ENCODE peak calls at places on chromosome 16, in seven cellular contexts. M, G, K, V, F, N and D are unnamed samples.

GRCh38 chr16:11759163-11759834 is 16.6 kb upstream of the TXNDC11 start:
- DNase-seq in M (no peak), V (no peak), K (no peak), N (no peak), G (no peak), F (no peak), D (no peak)

GRCh38 chr16:55003916-55004315 is 73.3 kb downstream of the IRX5 start:
- DNase-seq in M (no peak), N (no peak), G (no peak), V (no peak), K (no peak), F (no peak), D (no peak)

GRCh38 chr16:2095315-2095853 is 40.3 kb downstream of the PKD1 start:
- DNase-seq in M (peak; percentile 55), N (no peak), F (no peak), V (no peak), K (no peak), G (no peak), D (no peak)

GRCh38 chr16:68696514-68696913 is 40.6 kb upstream of the CDH1 start:
- DNase-seq in V (no peak), F (no peak), K (no peak), G (no peak), M (no peak), N (no peak), D (no peak)

GRCh38 chr16:68898026-68898425 is 54.7 kb downstream of the TANGO6 start:
- DNase-seq in K (no peak), N (no peak), G (no peak), M (no peak), F (no peak), V (no peak), D (no peak)

GRCh38 chr16:30166202-30166902 is 17.1 kb upstream of the CORO1A start:
- DNase-seq in G (no peak), F (no peak), K (peak; percentile 18), V (no peak), M (no peak), N (no peak), D (no peak)

GRCh38 chr16:81521141-81521626 is 76.6 kb downstream of the CMIP start:
- DNase-seq in G (peak; percentile 41), K (peak; percentile 93), M (no peak), V (no peak), F (no peak), N (no peak), D (no peak)

GRCh38 chr16:17364319-17365210 is 106.2 kb downstream of the XYLT1 start:
- DNase-seq in N (no peak), G (peak; percentile 24), V (peak; percentile 92), K (peak; percentile 73), M (peak; percentile 93), F (no peak), D (peak; percentile 75)

GRCh38 chr16:8944113-8944765 is 19.5 kb downstream of the USP7 start:
- DNase-seq in M (no peak), V (no peak), F (no peak), G (no peak), K (no peak), N (no peak), D (no peak)

GRCh38 chr16:75754126-75754525 is 27.8 kb upstream of the CPHXL start:
- DNase-seq in M (peak; percentile 11), K (no peak), F (no peak), V (no peak), G (no peak), N (no peak), D (no peak)

GRCh38 chr16:21001262-21001661 is 100.7 kb downstream of the LYRM1 start:
- DNase-seq in N (peak; percentile 36), M (peak; percentile 30), V (no peak), K (peak; percentile 65), F (no peak), G (no peak), D (peak; percentile 33)

GRCh38 chr16:88955906-88956305 is 21.1 kb downstream of the CBFA2T3 start:
- DNase-seq in K (no peak), F (peak; percentile 57), M (no peak), N (no peak), V (no peak), G (no peak), D (no peak)

GRCh38 chr16:52203096-52203495 is 343.8 kb downstream of the TOX3 start:
- DNase-seq in G (no peak), M (no peak), K (no peak), F (no peak), V (no peak), N (no peak), D (no peak)

GRCh38 chr16:88769617-88770458 is 15.2 kb downstream of the PIEZO1 start:
- DNase-seq in K (peak; percentile 64), N (peak; percentile 83), M (no peak), G (no peak), V (peak; percentile 39), F (no peak), D (peak; percentile 48)

GRCh38 chr16:66458853-66459252 is 31.8 kb downstream of the BEAN1 start:
- DNase-seq in N (no peak), M (no peak), G (no peak), K (no peak), V (no peak), F (no peak), D (no peak)

GRCh38 chr16:87550510-87550961 is 51.8 kb upstream of the JPH3 start:
- DNase-seq in V (no peak), F (peak; percentile 78), M (no peak), K (peak; percentile 63), G (peak; percentile 19), N (peak; percentile 75), D (no peak)

GRCh38 chr16:85067431-85067830 is 39.8 kb downstream of the KIAA0513 start:
- DNase-seq in V (no peak), N (no peak), G (no peak), M (no peak), F (no peak), K (no peak), D (no peak)

GRCh38 chr16:2523801-2524231 is 3.6 kb downstream of the AMDHD2 start:
- DNase-seq in K (no peak), G (no peak), N (no peak), V (no peak), F (peak; percentile 34), M (no peak), D (no peak)

GRCh38 chr16:280552-280951 is at the start of gene ARHGDIG:
- DNase-seq in F (peak; percentile 53), M (no peak), K (no peak), G (no peak), N (peak; percentile 54), V (no peak), D (no peak)

GRCh38 chr16:66414891-66415290 is 12.2 kb upstream of the BEAN1 start:
- DNase-seq in V (peak; percentile 9), N (no peak), K (no peak), M (peak; percentile 73), G (no peak), F (no peak), D (no peak)

GRCh38 chr16:50627419-50627818 is 53.7 kb downstream of the SNX20 start:
- DNase-seq in V (no peak), M (peak; percentile 26), N (no peak), F (no peak), G (peak; percentile 16), K (peak; percentile 75), D (peak; percentile 28)

GRCh38 chr16:79380990-79381389 is 219.5 kb downstream of the MAF start:
- DNase-seq in V (no peak), K (peak; percentile 5), M (no peak), G (no peak), N (no peak), F (no peak), D (peak; percentile 34)

GRCh38 chr16:47236716-47237115 is 93.0 kb upstream of the NETO2 start:
- DNase-seq in K (no peak), N (no peak), G (no peak), F (no peak), M (no peak), V (no peak), D (no peak)

GRCh38 chr16:14186954-14187306 is 115.8 kb downstream of the MRTFB start:
- DNase-seq in N (no peak), V (peak; percentile 14), G (no peak), F (no peak), M (no peak), K (no peak), D (peak; percentile 44)

GRCh38 chr16:28298511-28298878 is 6.2 kb downstream of the SBK1 start:
- DNase-seq in G (no peak), V (no peak), F (no peak), K (no peak), M (no peak), N (no peak), D (no peak)

GRCh38 chr16:4496305-4496704 is 20.1 kb downstream of the HMOX2 start:
- DNase-seq in N (no peak), F (no peak), K (no peak), G (no peak), V (peak; percentile 63), M (peak; percentile 79), D (peak; percentile 42)

GRCh38 chr16:29705030-29705429 is 26.1 kb downstream of the QPRT start:
- DNase-seq in F (no peak), G (no peak), V (peak; percentile 41), M (no peak), N (no peak), K (no peak), D (peak; percentile 13)

GRCh38 chr16:85460983-85461813 is 151.9 kb upstream of the GSE1 start:
- DNase-seq in M (peak; percentile 60), F (no peak), G (no peak), V (no peak), N (no peak), K (peak; percentile 32), D (peak; percentile 32)

GRCh38 chr16:471353-472198 is 46.1 kb downstream of the RAB11FIP3 start:
- DNase-seq in G (no peak), V (peak; percentile 63), F (no peak), M (peak; percentile 12), N (no peak), K (no peak), D (no peak)

GRCh38 chr16:53129281-53130192 is 74.7 kb downstream of the CHD9 start:
- DNase-seq in N (peak; percentile 28), G (no peak), K (no peak), F (no peak), V (peak; percentile 65), M (peak; percentile 17), D (peak; percentile 74)

GRCh38 chr16:15482068-15482747 is 47.8 kb downstream of the BMERB1 start:
- DNase-seq in K (peak; percentile 78), F (no peak), M (peak; percentile 94), V (peak; percentile 97), G (no peak), N (peak; percentile 51), D (peak; percentile 99)

GRCh38 chr16:12172343-12172742 is 195.8 kb downstream of the SNX29 start:
- DNase-seq in F (no peak), K (no peak), G (no peak), M (no peak), V (no peak), N (no peak), D (no peak)